ENCODE peak calls at places on chromosomes 2 and 18, in five cellular contexts. One of them, this sample, is unnamed.

GRCh38 chr18:2969695-2970094 is 43.2 kb downstream of the LPIN2 start:
- DNase-seq in HS-5: no peak
- DNase-seq in CD4-positive, alpha-beta T cell: no peak
- DNase-seq in stimulated activated CD8-positive, alpha-beta memory T cell treated with anti-CD3 and anti-CD28 coated beads, Interleukin-15, amount 100 ng/mL, for 24 hours: no peak
- DNase-seq in H1: no peak
- DNase-seq in this sample: no peak

GRCh38 chr2:197306691-197307030 is 3.9 kb downstream of the ANKRD44 start:
- DNase-seq in HS-5: no peak
- DNase-seq in stimulated activated CD8-positive, alpha-beta memory T cell treated with anti-CD3 and anti-CD28 coated beads, Interleukin-15, amount 100 ng/mL, for 24 hours: no peak
- DNase-seq in CD4-positive, alpha-beta T cell: no peak
- DNase-seq in H1: no peak
- DNase-seq in this sample: no peak

GRCh38 chr2:98463551-98463971 is 18.9 kb downstream of the INPP4A start:
- DNase-seq in HS-5: no peak
- DNase-seq in CD4-positive, alpha-beta T cell: no peak
- DNase-seq in stimulated activated CD8-positive, alpha-beta memory T cell treated with anti-CD3 and anti-CD28 coated beads, Interleukin-15, amount 100 ng/mL, for 24 hours: no peak
- DNase-seq in H1: no peak
- DNase-seq in this sample: no peak

GRCh38 chr2:71226391-71226964 is 425 bp downstream of the PAIP2B start:
- DNase-seq in HS-5: no peak
- DNase-seq in CD4-positive, alpha-beta T cell: no peak
- DNase-seq in H1: no peak
- DNase-seq in stimulated activated CD8-positive, alpha-beta memory T cell treated with anti-CD3 and anti-CD28 coated beads, Interleukin-15, amount 100 ng/mL, for 24 hours: no peak
- DNase-seq in this sample: peak; percentile 52

GRCh38 chr2:231299267-231299666 is 96.2 kb upstream of the B3GNT7 start:
- DNase-seq in H1: no peak
- DNase-seq in stimulated activated CD8-positive, alpha-beta memory T cell treated with anti-CD3 and anti-CD28 coated beads, Interleukin-15, amount 100 ng/mL, for 24 hours: no peak
- DNase-seq in CD4-positive, alpha-beta T cell: no peak
- DNase-seq in HS-5: no peak
- DNase-seq in this sample: no peak

GRCh38 chr2:172248381-172249173 is 145.9 kb upstream of the DLX2 start:
- DNase-seq in CD4-positive, alpha-beta T cell: no peak
- DNase-seq in H1: no peak
- DNase-seq in HS-5: peak; percentile 68
- DNase-seq in stimulated activated CD8-positive, alpha-beta memory T cell treated with anti-CD3 and anti-CD28 coated beads, Interleukin-15, amount 100 ng/mL, for 24 hours: no peak
- DNase-seq in this sample: peak; percentile 68

GRCh38 chr2:8543412-8544167 is 138.3 kb upstream of the ID2 start:
- DNase-seq in stimulated activated CD8-positive, alpha-beta memory T cell treated with anti-CD3 and anti-CD28 coated beads, Interleukin-15, amount 100 ng/mL, for 24 hours: no peak
- DNase-seq in H1: no peak
- DNase-seq in HS-5: peak; percentile 80
- DNase-seq in CD4-positive, alpha-beta T cell: no peak
- DNase-seq in this sample: peak; percentile 36

GRCh38 chr2:147374410-147374811 is 470.4 kb upstream of the ACVR2A start:
- DNase-seq in stimulated activated CD8-positive, alpha-beta memory T cell treated with anti-CD3 and anti-CD28 coated beads, Interleukin-15, amount 100 ng/mL, for 24 hours: no peak
- DNase-seq in CD4-positive, alpha-beta T cell: no peak
- DNase-seq in H1: no peak
- DNase-seq in HS-5: no peak
- DNase-seq in this sample: no peak

GRCh38 chr2:228657807-228658402 is 476.4 kb upstream of the SPHKAP start:
- DNase-seq in HS-5: no peak
- DNase-seq in H1: no peak
- DNase-seq in stimulated activated CD8-positive, alpha-beta memory T cell treated with anti-CD3 and anti-CD28 coated beads, Interleukin-15, amount 100 ng/mL, for 24 hours: no peak
- DNase-seq in CD4-positive, alpha-beta T cell: no peak
- DNase-seq in this sample: peak; percentile 29

GRCh38 chr2:204313256-204313655 is 232.0 kb upstream of the PARD3B start:
- DNase-seq in stimulated activated CD8-positive, alpha-beta memory T cell treated with anti-CD3 and anti-CD28 coated beads, Interleukin-15, amount 100 ng/mL, for 24 hours: no peak
- DNase-seq in HS-5: no peak
- DNase-seq in H1: no peak
- DNase-seq in CD4-positive, alpha-beta T cell: no peak
- DNase-seq in this sample: no peak

GRCh38 chr2:77034460-77034859 is 487.7 kb downstream of the LRRTM4 start:
- DNase-seq in stimulated activated CD8-positive, alpha-beta memory T cell treated with anti-CD3 and anti-CD28 coated beads, Interleukin-15, amount 100 ng/mL, for 24 hours: no peak
- DNase-seq in CD4-positive, alpha-beta T cell: no peak
- DNase-seq in H1: no peak
- DNase-seq in HS-5: no peak
- DNase-seq in this sample: no peak

GRCh38 chr2:118169359-118170005 is 81.2 kb downstream of the INSIG2 start:
- DNase-seq in stimulated activated CD8-positive, alpha-beta memory T cell treated with anti-CD3 and anti-CD28 coated beads, Interleukin-15, amount 100 ng/mL, for 24 hours: no peak
- DNase-seq in H1: no peak
- DNase-seq in CD4-positive, alpha-beta T cell: peak; percentile 16
- DNase-seq in HS-5: no peak
- DNase-seq in this sample: no peak

GRCh38 chr2:177670791-177671528 is 278.4 kb downstream of the AGPS start:
- DNase-seq in H1: no peak
- DNase-seq in HS-5: no peak
- DNase-seq in CD4-positive, alpha-beta T cell: no peak
- DNase-seq in stimulated activated CD8-positive, alpha-beta memory T cell treated with anti-CD3 and anti-CD28 coated beads, Interleukin-15, amount 100 ng/mL, for 24 hours: no peak
- DNase-seq in this sample: no peak

GRCh38 chr18:44392933-44393332 is 287.8 kb upstream of the SETBP1 start:
- DNase-seq in H1: no peak
- DNase-seq in HS-5: no peak
- DNase-seq in stimulated activated CD8-positive, alpha-beta memory T cell treated with anti-CD3 and anti-CD28 coated beads, Interleukin-15, amount 100 ng/mL, for 24 hours: no peak
- DNase-seq in CD4-positive, alpha-beta T cell: no peak
- DNase-seq in this sample: no peak

GRCh38 chr18:3595282-3596273 is 145.6 kb downstream of the TGIF1 start:
- DNase-seq in H1: no peak
- DNase-seq in CD4-positive, alpha-beta T cell: no peak
- DNase-seq in HS-5: peak; percentile 91
- DNase-seq in stimulated activated CD8-positive, alpha-beta memory T cell treated with anti-CD3 and anti-CD28 coated beads, Interleukin-15, amount 100 ng/mL, for 24 hours: no peak
- DNase-seq in this sample: peak; percentile 68

GRCh38 chr2:55162284-55163006 is 69.6 kb downstream of the CLHC1 start:
- DNase-seq in CD4-positive, alpha-beta T cell: no peak
- DNase-seq in stimulated activated CD8-positive, alpha-beta memory T cell treated with anti-CD3 and anti-CD28 coated beads, Interleukin-15, amount 100 ng/mL, for 24 hours: no peak
- DNase-seq in HS-5: no peak
- DNase-seq in H1: no peak
- DNase-seq in this sample: no peak

GRCh38 chr2:157536815-157537214 is 91.8 kb downstream of the ACVR1C start:
- DNase-seq in stimulated activated CD8-positive, alpha-beta memory T cell treated with anti-CD3 and anti-CD28 coated beads, Interleukin-15, amount 100 ng/mL, for 24 hours: no peak
- DNase-seq in H1: no peak
- DNase-seq in HS-5: no peak
- DNase-seq in CD4-positive, alpha-beta T cell: no peak
- DNase-seq in this sample: no peak

GRCh38 chr2:219506802-219507554 is 7.3 kb upstream of the ASIC4 start:
- DNase-seq in stimulated activated CD8-positive, alpha-beta memory T cell treated with anti-CD3 and anti-CD28 coated beads, Interleukin-15, amount 100 ng/mL, for 24 hours: no peak
- DNase-seq in HS-5: no peak
- DNase-seq in CD4-positive, alpha-beta T cell: no peak
- DNase-seq in H1: no peak
- DNase-seq in this sample: no peak

GRCh38 chr2:161134547-161135518 is 25.4 kb upstream of the TANK start:
- DNase-seq in H1: no peak
- DNase-seq in HS-5: no peak
- DNase-seq in CD4-positive, alpha-beta T cell: no peak
- DNase-seq in stimulated activated CD8-positive, alpha-beta memory T cell treated with anti-CD3 and anti-CD28 coated beads, Interleukin-15, amount 100 ng/mL, for 24 hours: no peak
- DNase-seq in this sample: no peak

GRCh38 chr18:48688961-48689360 is 150.1 kb downstream of the CTIF start:
- DNase-seq in CD4-positive, alpha-beta T cell: no peak
- DNase-seq in HS-5: no peak
- DNase-seq in stimulated activated CD8-positive, alpha-beta memory T cell treated with anti-CD3 and anti-CD28 coated beads, Interleukin-15, amount 100 ng/mL, for 24 hours: no peak
- DNase-seq in H1: no peak
- DNase-seq in this sample: no peak

GRCh38 chr18:78192044-78192443 is 787.6 kb upstream of the SALL3 start:
- DNase-seq in CD4-positive, alpha-beta T cell: no peak
- DNase-seq in HS-5: no peak
- DNase-seq in H1: no peak
- DNase-seq in stimulated activated CD8-positive, alpha-beta memory T cell treated with anti-CD3 and anti-CD28 coated beads, Interleukin-15, amount 100 ng/mL, for 24 hours: no peak
- DNase-seq in this sample: no peak

GRCh38 chr2:170696006-170696405 is 19.1 kb upstream of the SP5 start:
- DNase-seq in H1: no peak
- DNase-seq in stimulated activated CD8-positive, alpha-beta memory T cell treated with anti-CD3 and anti-CD28 coated beads, Interleukin-15, amount 100 ng/mL, for 24 hours: no peak
- DNase-seq in HS-5: no peak
- DNase-seq in CD4-positive, alpha-beta T cell: no peak
- DNase-seq in this sample: no peak

GRCh38 chr2:46269545-46270273 is 27.5 kb upstream of the EPAS1 start:
- DNase-seq in stimulated activated CD8-positive, alpha-beta memory T cell treated with anti-CD3 and anti-CD28 coated beads, Interleukin-15, amount 100 ng/mL, for 24 hours: no peak
- DNase-seq in CD4-positive, alpha-beta T cell: no peak
- DNase-seq in H1: no peak
- DNase-seq in HS-5: no peak
- DNase-seq in this sample: no peak

GRCh38 chr2:18117592-18117991 is 239.1 kb downstream of the KCNS3 start:
- DNase-seq in stimulated activated CD8-positive, alpha-beta memory T cell treated with anti-CD3 and anti-CD28 coated beads, Interleukin-15, amount 100 ng/mL, for 24 hours: no peak
- DNase-seq in H1: no peak
- DNase-seq in CD4-positive, alpha-beta T cell: no peak
- DNase-seq in HS-5: peak; percentile 14
- DNase-seq in this sample: peak; percentile 39

GRCh38 chr2:53640466-53640865 is 127.1 kb upstream of the CHAC2 start:
- DNase-seq in CD4-positive, alpha-beta T cell: no peak
- DNase-seq in stimulated activated CD8-positive, alpha-beta memory T cell treated with anti-CD3 and anti-CD28 coated beads, Interleukin-15, amount 100 ng/mL, for 24 hours: no peak
- DNase-seq in HS-5: no peak
- DNase-seq in H1: no peak
- DNase-seq in this sample: no peak

GRCh38 chr2:17228461-17228860 is 289.8 kb downstream of the RAD51AP2 start:
- DNase-seq in stimulated activated CD8-positive, alpha-beta memory T cell treated with anti-CD3 and anti-CD28 coated beads, Interleukin-15, amount 100 ng/mL, for 24 hours: no peak
- DNase-seq in H1: no peak
- DNase-seq in CD4-positive, alpha-beta T cell: no peak
- DNase-seq in HS-5: no peak
- DNase-seq in this sample: no peak

GRCh38 chr2:54824582-54824981 is 101.1 kb downstream of the EML6 start:
- DNase-seq in CD4-positive, alpha-beta T cell: no peak
- DNase-seq in H1: no peak
- DNase-seq in stimulated activated CD8-positive, alpha-beta memory T cell treated with anti-CD3 and anti-CD28 coated beads, Interleukin-15, amount 100 ng/mL, for 24 hours: no peak
- DNase-seq in HS-5: no peak
- DNase-seq in this sample: no peak

GRCh38 chr18:78729099-78729467 is 250.5 kb upstream of the SALL3 start:
- DNase-seq in CD4-positive, alpha-beta T cell: no peak
- DNase-seq in H1: no peak
- DNase-seq in stimulated activated CD8-positive, alpha-beta memory T cell treated with anti-CD3 and anti-CD28 coated beads, Interleukin-15, amount 100 ng/mL, for 24 hours: no peak
- DNase-seq in HS-5: no peak
- DNase-seq in this sample: no peak

GRCh38 chr2:237474931-237475703 is 11.9 kb upstream of the MLPH start:
- DNase-seq in HS-5: no peak
- DNase-seq in H1: no peak
- DNase-seq in stimulated activated CD8-positive, alpha-beta memory T cell treated with anti-CD3 and anti-CD28 coated beads, Interleukin-15, amount 100 ng/mL, for 24 hours: peak; percentile 74
- DNase-seq in CD4-positive, alpha-beta T cell: peak; percentile 74
- DNase-seq in this sample: no peak

GRCh38 chr2:62858231-62858832 is 152.8 kb downstream of the EHBP1 start:
- DNase-seq in CD4-positive, alpha-beta T cell: no peak
- DNase-seq in stimulated activated CD8-positive, alpha-beta memory T cell treated with anti-CD3 and anti-CD28 coated beads, Interleukin-15, amount 100 ng/mL, for 24 hours: no peak
- DNase-seq in H1: no peak
- DNase-seq in HS-5: no peak
- DNase-seq in this sample: no peak

GRCh38 chr18:12238861-12239260 is 15.3 kb upstream of the CIDEA start:
- DNase-seq in HS-5: no peak
- DNase-seq in H1: no peak
- DNase-seq in stimulated activated CD8-positive, alpha-beta memory T cell treated with anti-CD3 and anti-CD28 coated beads, Interleukin-15, amount 100 ng/mL, for 24 hours: no peak
- DNase-seq in CD4-positive, alpha-beta T cell: no peak
- DNase-seq in this sample: no peak

GRCh38 chr2:12064153-12064552 is 317.7 kb downstream of the LPIN1 start:
- DNase-seq in stimulated activated CD8-positive, alpha-beta memory T cell treated with anti-CD3 and anti-CD28 coated beads, Interleukin-15, amount 100 ng/mL, for 24 hours: no peak
- DNase-seq in H1: no peak
- DNase-seq in CD4-positive, alpha-beta T cell: no peak
- DNase-seq in HS-5: no peak
- DNase-seq in this sample: no peak

GRCh38 chr2:108270768-108271506 is 17.8 kb upstream of the SULT1C2 start:
- DNase-seq in CD4-positive, alpha-beta T cell: no peak
- DNase-seq in HS-5: no peak
- DNase-seq in stimulated activated CD8-positive, alpha-beta memory T cell treated with anti-CD3 and anti-CD28 coated beads, Interleukin-15, amount 100 ng/mL, for 24 hours: no peak
- DNase-seq in H1: no peak
- DNase-seq in this sample: no peak

GRCh38 chr2:172178035-172178434 is 75.3 kb upstream of the DLX2 start:
- DNase-seq in H1: no peak
- DNase-seq in HS-5: peak; percentile 45
- DNase-seq in CD4-positive, alpha-beta T cell: no peak
- DNase-seq in stimulated activated CD8-positive, alpha-beta memory T cell treated with anti-CD3 and anti-CD28 coated beads, Interleukin-15, amount 100 ng/mL, for 24 hours: no peak
- DNase-seq in this sample: no peak

GRCh38 chr2:231968820-231969219 is 7.3 kb downstream of the DIS3L2 start:
- DNase-seq in H1: no peak
- DNase-seq in stimulated activated CD8-positive, alpha-beta memory T cell treated with anti-CD3 and anti-CD28 coated beads, Interleukin-15, amount 100 ng/mL, for 24 hours: no peak
- DNase-seq in CD4-positive, alpha-beta T cell: no peak
- DNase-seq in HS-5: no peak
- DNase-seq in this sample: no peak

This sample was measured in SW 1271.